ENCODE peak calls at places on chromosomes 12 and 14, in five cellular contexts. T is fibroblast of the aortic adventitia, I is esophagus squamous epithelium, P is OCI-LY7, G is BE2C. Z is an unnamed sample.

GRCh38 chr14:25150934-25151790 is 101.2 kb upstream of the STXBP6 start:
- DNase-seq in T (peak; percentile 75), I (no peak), P (peak; percentile 55), G (no peak), Z (peak; percentile 41)

GRCh38 chr12:116454076-116454475 is 105.1 kb upstream of the MAP1LC3B2 start:
- DNase-seq in T (no peak), I (no peak), P (no peak), G (no peak), Z (no peak)

GRCh38 chr12:49057888-49058287 is 2.7 kb downstream of the KMT2D start:
- DNase-seq in T (no peak), I (no peak), P (no peak), G (no peak), Z (no peak)

GRCh38 chr12:52351196-52352059 is 15.9 kb downstream of the KRT85 start:
- DNase-seq in T (no peak), I (no peak), P (no peak), G (no peak), Z (no peak)

GRCh38 chr14:93941293-93941910 is 14.3 kb downstream of the FAM181A start:
- DNase-seq in T (peak; percentile 13), I (no peak), P (no peak), G (no peak), Z (no peak)

GRCh38 chr14:84750763-84751554 is 779.0 kb upstream of the FLRT2 start:
- DNase-seq in T (no peak), I (no peak), P (no peak), G (no peak), Z (no peak)

GRCh38 chr12:115934046-115934445 is 343.4 kb downstream of the MED13L start:
- DNase-seq in T (no peak), I (no peak), P (no peak), G (no peak), Z (no peak)

GRCh38 chr14:90671382-90671781 is 144.8 kb downstream of the TTC7B start:
- DNase-seq in T (no peak), I (no peak), P (peak; percentile 52), G (no peak), Z (no peak)

GRCh38 chr12:122533841-122534240 is 6.8 kb downstream of the KNTC1 start:
- DNase-seq in T (peak; percentile 28), I (no peak), P (no peak), G (no peak), Z (no peak)

GRCh38 chr14:74875204-74875603 is 741 bp downstream of the PROX2 start:
- DNase-seq in T (no peak), I (no peak), P (no peak), G (no peak), Z (no peak)
- H3K4me3 ChIP-seq in T (no peak overlapping the region), I (no peak overlapping the region), P (no peak overlapping the region), G (no peak overlapping the region), Z (no peak overlapping the region)

GRCh38 chr12:71551529-71551928 is 111.9 kb downstream of the LGR5 start:
- DNase-seq in T (peak; percentile 50), I (no peak), P (peak; percentile 14), G (no peak), Z (no peak)
- TF ChIP-seq CTCF in T (peak; percentile 62), I (peak; percentile 31), P (peak; percentile 69), G (peak; percentile 62), Z (peak; percentile 1)

GRCh38 chr12:4910502-4911315 is 1.0 kb downstream of the KCNA1 start:
- DNase-seq in T (peak; percentile 3), I (no peak), P (no peak), G (no peak), Z (peak; percentile 61)
- H3K4me3 ChIP-seq in T (peak overlapping the region; percentile 37), I (peak overlapping the region; percentile 13), P (no peak overlapping the region), G (no peak overlapping the region), Z (peak overlapping the region; percentile 49)

DNA sequence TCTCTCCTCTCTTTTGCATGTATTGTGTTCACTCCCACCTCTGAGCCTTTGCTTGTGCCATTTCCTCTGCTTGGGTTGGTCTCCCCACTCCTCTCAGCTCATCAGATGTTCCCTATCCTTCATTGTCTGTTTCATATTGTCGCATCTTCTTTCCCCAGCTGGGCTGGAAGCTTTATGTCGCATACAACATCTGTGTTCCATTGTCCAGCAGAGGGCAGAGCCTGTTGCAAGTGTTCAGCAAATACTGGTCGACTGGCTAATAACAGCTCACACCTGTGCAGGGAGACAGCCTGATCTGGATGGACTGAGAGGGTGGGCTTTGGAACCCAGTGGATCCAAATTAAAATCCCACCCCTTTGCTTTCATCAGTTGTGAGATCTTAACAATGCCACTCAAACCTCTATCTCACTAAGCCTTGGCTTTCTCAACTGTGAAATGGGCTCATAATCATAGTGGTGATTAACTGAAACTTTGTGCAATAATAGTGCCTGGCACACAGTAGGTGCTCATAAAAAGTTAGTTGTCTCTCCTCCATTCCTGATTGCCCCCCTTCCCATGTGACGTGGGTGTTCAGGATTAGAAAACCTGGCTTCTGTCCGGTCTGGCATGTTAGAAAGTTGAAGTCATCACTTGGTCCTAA is 75.8 kb downstream of the RIN3 start:
- DNase-seq in T (peak; percentile 42), I (no peak), P (peak; percentile 45), G (no peak), Z (peak; percentile 81)
- TF ChIP-seq CTCF in T (peak; percentile 39), I (peak; percentile 40), P (peak; percentile 72), G (peak; percentile 45), Z (peak; percentile 61)

GRCh38 chr12:12872934-12873275 is 18.5 kb upstream of the GPRC5A start:
- DNase-seq in T (no peak), I (no peak), P (no peak), G (no peak), Z (no peak)

GRCh38 chr12:12877145-12877544 is 14.2 kb upstream of the GPRC5A start:
- DNase-seq in T (no peak), I (no peak), P (no peak), G (no peak), Z (no peak)

GRCh38 chr12:12871587-12872138 is 19.7 kb upstream of the GPRC5A start:
- DNase-seq in T (no peak), I (no peak), P (no peak), G (no peak), Z (no peak)

GRCh38 chr12:12872139-12872933 is 19.0 kb upstream of the GPRC5A start:
- DNase-seq in T (peak; percentile 65), I (no peak), P (no peak), G (no peak), Z (no peak)

GRCh38 chr12:12874014-12874413 is 17.3 kb upstream of the GPRC5A start:
- DNase-seq in T (no peak), I (no peak), P (no peak), G (no peak), Z (no peak)
- H3K4me3 ChIP-seq in T (no peak overlapping the region), I (no peak overlapping the region), P (no peak overlapping the region), G (no peak overlapping the region), Z (no peak overlapping the region)

GRCh38 chr12:113837528-113838296 is 128.4 kb downstream of the RBM19 start:
- DNase-seq in T (no peak), I (no peak), P (no peak), G (no peak), Z (no peak)
- TF ChIP-seq CTCF in T (peak; percentile 30), I (peak; percentile 8), P (no peak), G (peak; percentile 11), Z (no peak)

DNA sequence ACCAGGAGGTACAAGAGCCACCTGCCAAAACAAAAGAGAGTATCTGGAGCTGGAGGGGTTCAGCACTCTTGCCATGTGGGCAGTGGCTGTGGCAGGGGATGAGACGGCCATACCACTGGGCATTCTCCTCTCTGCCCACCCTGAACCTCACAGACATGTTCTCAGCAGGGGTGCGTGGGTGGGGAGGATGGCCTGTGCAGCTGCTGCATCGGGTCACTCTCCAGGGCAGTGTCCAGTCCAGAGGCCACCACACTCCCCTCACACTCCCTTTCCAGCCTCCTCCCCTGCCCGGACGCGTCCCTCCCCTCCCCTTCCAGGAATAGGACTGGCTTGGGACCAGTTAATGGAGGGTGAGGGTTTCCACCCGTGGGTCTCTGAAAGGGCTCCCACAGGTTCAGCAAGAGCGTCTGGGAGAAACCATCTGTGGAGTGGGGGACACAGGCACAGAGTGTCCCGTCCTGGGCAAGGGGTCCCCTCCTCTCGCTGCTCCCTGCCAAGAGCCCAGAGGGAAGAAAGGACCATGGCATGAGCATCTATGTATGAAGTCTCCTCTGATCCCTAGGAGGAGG is 501 bp downstream of the C1R start:
- DNase-seq in T (peak; percentile 47), I (no peak), P (no peak), G (no peak), Z (no peak)
- H3K4me3 ChIP-seq in T (peak overlapping the region; percentile 95), I (peak overlapping the region; percentile 36), P (no peak overlapping the region), G (no peak overlapping the region), Z (no peak overlapping the region)

DNA sequence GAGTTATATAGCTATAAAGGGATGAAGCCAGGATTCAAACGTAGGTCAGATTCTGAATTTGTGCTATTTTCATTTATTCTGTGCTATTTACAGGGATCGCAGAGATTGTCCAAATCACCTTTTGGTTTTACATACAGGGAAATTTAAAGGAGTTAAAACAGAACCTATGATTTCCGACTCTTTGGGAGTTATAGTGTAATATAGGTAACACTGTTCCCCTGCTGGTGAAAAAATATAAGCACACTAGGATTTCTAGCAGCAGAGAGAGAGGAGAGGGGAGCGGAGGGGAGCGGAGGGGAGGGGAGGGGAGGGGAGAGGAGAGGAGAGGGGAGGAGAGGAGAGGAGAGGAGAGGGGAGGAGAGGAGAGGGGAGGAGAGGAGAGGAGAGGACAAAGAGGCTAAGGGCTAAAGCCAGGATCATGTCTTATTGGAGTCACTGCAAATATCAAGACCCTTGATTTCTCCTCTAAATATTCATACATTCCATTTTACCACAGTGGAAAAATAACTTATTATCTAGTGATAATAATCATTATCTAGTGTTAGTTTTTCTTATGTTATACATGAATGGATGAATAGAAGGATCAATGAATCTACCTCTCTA is 46.2 kb upstream of the KCNH5 start:
- DNase-seq in T (no peak), I (no peak), P (no peak), G (no peak), Z (no peak)
- TF ChIP-seq CTCF in T (no peak), I (no peak), P (peak; percentile 28), G (no peak), Z (no peak)

DNA sequence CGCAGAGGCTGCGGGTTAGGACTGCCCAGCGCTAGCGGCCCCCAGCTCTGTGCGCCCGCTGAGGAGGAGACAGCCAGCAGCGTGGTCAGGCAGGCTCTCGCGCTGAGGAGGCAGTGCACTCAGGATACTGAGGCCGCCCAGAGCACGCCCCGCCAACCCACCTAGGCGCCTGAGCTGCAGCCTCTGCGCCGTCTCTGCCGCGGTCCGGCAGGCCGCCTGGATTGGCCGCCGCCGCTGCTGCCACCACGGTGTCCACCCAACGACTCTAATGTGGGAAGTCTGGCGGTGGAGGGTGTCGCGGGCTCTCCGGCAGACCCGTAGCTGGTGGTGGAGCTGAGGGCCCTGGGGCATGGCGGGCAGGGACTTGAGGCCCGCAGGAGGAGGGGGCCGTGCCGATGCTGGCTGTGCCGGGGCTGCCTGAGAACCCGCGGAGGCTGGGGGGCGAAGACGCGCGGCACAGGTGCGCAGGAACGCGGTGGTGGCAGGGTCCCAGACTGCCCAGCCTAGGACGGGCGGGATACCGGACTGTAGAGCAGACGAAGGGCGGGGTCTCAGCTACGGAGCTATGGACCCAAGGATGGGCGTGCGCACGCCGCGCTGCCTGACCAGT is 69.9 kb downstream of the ASCL4 start:
- DNase-seq in T (no peak), I (no peak), P (no peak), G (peak; percentile 4), Z (no peak)
- H3K4me3 ChIP-seq in T (peak overlapping the region; percentile 13), I (peak overlapping the region; percentile 18), P (no peak overlapping the region), G (no peak overlapping the region), Z (no peak overlapping the region)

Z was measured in GM12865.